ENCODE peak calls at places on chromosome 3, in nine cellular contexts. X, Q, Y, K, O, Z, S, I and E are unnamed samples.

GRCh38 chr3:10621749-10622148 is 116.4 kb upstream of the ATP2B2 start:
- DNase-seq in X (no peak), Q (no peak), Y (no peak), K (no peak), O (no peak), Z (no peak), S (no peak), I (no peak), E (no peak)

GRCh38 chr3:168801792-168802191 is 706.1 kb upstream of the GOLIM4 start:
- DNase-seq in X (no peak), Q (no peak), Y (no peak), K (peak; percentile 92), O (no peak), Z (no peak), S (no peak), I (peak; percentile 69), E (no peak)

GRCh38 chr3:197017003-197017402 is 12.6 kb downstream of the MELTF start:
- DNase-seq in X (no peak), Q (no peak), Y (no peak), K (no peak), O (no peak), Z (no peak), S (no peak), I (no peak), E (no peak)

GRCh38 chr3:161559177-161559998 is 62.8 kb downstream of the OTOL1 start:
- DNase-seq in X (no peak), Q (no peak), Y (peak; percentile 52), K (peak; percentile 60), O (peak; percentile 70), Z (peak; percentile 7), S (no peak), I (peak; percentile 21), E (peak; percentile 80)

GRCh38 chr3:58994746-58995330 is 55.0 kb downstream of the CFAP20DC start:
- DNase-seq in X (no peak), Q (no peak), Y (peak; percentile 38), K (peak; percentile 60), O (peak; percentile 54), Z (peak; percentile 5), S (no peak), I (peak; percentile 60), E (peak; percentile 81)

GRCh38 chr3:31472479-31473390 is 60.0 kb upstream of the STT3B start:
- DNase-seq in X (no peak), Q (no peak), Y (no peak), K (peak; percentile 88), O (no peak), Z (no peak), S (no peak), I (no peak), E (no peak)

GRCh38 chr3:10471337-10471721 is 34.1 kb downstream of the ATP2B2 start:
- DNase-seq in X (no peak), Q (no peak), Y (no peak), K (peak; percentile 9), O (no peak), Z (no peak), S (no peak), I (no peak), E (no peak)

GRCh38 chr3:188151438-188151837 is 2.5 kb upstream of the LPP start:
- DNase-seq in X (no peak), Q (no peak), Y (no peak), K (peak; percentile 76), O (no peak), Z (no peak), S (no peak), I (no peak), E (no peak)

GRCh38 chr3:117790256-117790987 is 1080.8 kb downstream of the TUSC7 start:
- DNase-seq in X (no peak), Q (no peak), Y (no peak), K (peak; percentile 60), O (no peak), Z (no peak), S (no peak), I (no peak), E (no peak)

GRCh38 chr3:64300790-64301423 is 75.6 kb upstream of the PRICKLE2 start:
- DNase-seq in X (no peak), Q (no peak), Y (no peak), K (peak; percentile 90), O (no peak), Z (no peak), S (no peak), I (no peak), E (no peak)

GRCh38 chr3:121870710-121871109 is 23.5 kb upstream of the SLC15A2 start:
- DNase-seq in X (no peak), Q (no peak), Y (no peak), K (no peak), O (no peak), Z (no peak), S (no peak), I (no peak), E (no peak)

GRCh38 chr3:18223591-18224338 is 201.4 kb downstream of the SATB1 start:
- DNase-seq in X (no peak), Q (no peak), Y (peak; percentile 97), K (no peak), O (peak; percentile 26), Z (no peak), S (no peak), I (no peak), E (peak; percentile 88)

GRCh38 chr3:155089495-155089894 is 9.4 kb downstream of the MME start:
- DNase-seq in X (no peak), Q (no peak), Y (no peak), K (no peak), O (no peak), Z (no peak), S (no peak), I (no peak), E (no peak)

GRCh38 chr3:155088705-155089380 is 8.7 kb downstream of the MME start:
- DNase-seq in X (no peak), Q (no peak), Y (no peak), K (no peak), O (no peak), Z (no peak), S (no peak), I (no peak), E (no peak)

GRCh38 chr3:155097009-155097349 is 16.9 kb downstream of the MME start:
- DNase-seq in X (no peak), Q (no peak), Y (no peak), K (no peak), O (no peak), Z (no peak), S (no peak), I (no peak), E (no peak)

GRCh38 chr3:155096303-155097008 is 16.3 kb downstream of the MME start:
- DNase-seq in X (no peak), Q (no peak), Y (no peak), K (no peak), O (no peak), Z (no peak), S (no peak), I (no peak), E (no peak)

GRCh38 chr3:155093261-155093660 is 13.1 kb downstream of the MME start:
- DNase-seq in X (no peak), Q (no peak), Y (peak; percentile 79), K (no peak), O (peak; percentile 76), Z (no peak), S (no peak), I (no peak), E (peak; percentile 53)
- H3K27ac ChIP-seq in X (no peak overlapping the region), Q (no peak overlapping the region), Y (peak overlapping the region; percentile 76), K (no peak overlapping the region), O (peak overlapping the region; percentile 17), Z (no peak overlapping the region), S (no peak overlapping the region), I (no peak overlapping the region), E (peak overlapping the region; percentile 86)

DNA sequence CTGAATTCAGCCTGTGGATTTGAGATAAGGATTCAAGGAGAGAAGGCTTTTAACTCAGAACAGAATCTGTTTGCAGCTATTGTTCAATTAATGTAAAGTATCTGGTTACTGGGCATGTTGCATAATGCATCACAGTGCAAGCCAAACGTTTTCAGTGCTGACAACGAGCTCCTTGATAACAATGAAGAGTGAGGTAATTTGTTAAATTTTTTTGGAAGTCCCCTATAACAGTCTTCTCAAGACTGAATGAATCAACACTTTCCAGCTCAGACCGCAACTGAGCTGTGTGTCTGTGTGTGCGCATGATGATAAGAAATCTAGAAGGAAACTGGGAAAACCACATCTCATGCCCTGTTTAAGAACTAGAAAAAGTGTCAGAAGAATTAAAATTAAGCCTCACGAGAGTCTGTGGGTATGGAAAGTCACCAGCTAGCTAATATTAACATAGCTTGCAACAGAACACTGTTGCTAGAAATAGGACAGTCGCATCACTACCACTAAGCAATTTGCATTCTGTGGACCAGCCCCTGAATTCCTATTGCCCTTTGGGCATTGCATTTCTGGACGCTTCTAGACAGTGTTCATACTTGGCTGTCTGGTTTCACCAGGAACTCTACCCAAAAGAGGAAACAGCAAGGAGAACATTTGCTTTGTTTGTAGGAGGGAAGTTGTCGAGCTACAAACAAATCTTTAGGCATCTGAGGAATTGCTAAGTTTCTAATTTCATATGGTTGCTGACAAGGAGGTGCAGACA is 43.7 kb upstream of the ATP2C1 start:
- DNase-seq in X (no peak), Q (no peak), Y (no peak), K (peak; percentile 97), O (peak; percentile 23), Z (no peak), S (peak; percentile 16), I (no peak), E (no peak)
- H3K27ac ChIP-seq in X (peak overlapping the region; percentile 92), Q (peak overlapping the region; percentile 86), Y (no peak overlapping the region), K (no peak overlapping the region), O (no peak overlapping the region), Z (no peak overlapping the region), S (no peak overlapping the region), I (no peak overlapping the region), E (no peak overlapping the region)

DNA sequence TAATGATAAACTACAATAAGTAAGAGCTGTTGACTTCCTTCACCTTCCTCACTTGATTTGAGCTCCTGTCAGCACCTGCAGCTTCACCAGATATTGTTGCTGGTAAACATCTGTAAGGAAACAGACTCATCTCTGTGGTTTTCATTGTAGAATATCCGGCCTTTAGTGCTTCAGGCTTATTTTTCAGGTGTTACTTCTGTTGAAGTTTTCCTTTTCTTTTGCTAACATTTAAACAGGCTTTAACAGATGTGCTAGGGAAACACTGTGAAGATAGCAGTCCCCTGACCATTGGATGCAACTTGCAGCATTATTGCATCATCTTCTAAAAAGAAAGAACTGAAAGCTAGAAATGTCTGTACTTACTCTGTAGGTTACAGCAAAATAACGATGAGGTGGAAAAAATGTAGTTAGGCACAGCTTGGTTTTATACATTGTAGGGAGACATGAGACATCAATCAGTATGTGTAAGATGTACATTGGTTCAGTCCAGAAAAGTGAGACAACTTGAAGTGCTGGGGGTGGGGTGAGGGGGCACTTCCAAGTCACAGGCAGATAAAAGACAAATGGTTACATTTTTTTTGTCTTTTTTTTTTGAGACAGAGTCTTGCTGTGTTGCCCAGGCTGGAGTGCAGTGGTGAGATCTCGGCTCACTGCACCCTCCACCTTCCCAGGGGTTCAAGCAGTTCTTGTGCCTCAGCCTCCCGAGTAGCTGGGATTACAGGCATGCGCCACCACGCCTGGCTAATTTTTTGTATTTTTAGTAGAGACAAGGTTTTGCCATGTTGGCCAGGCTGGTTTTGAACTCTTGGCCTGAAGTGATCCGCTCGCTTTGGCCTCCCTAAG is 10.2 kb downstream of the EDEM1 start:
- DNase-seq in X (no peak), Q (no peak), Y (peak; percentile 94), K (peak; percentile 43), O (no peak), Z (no peak), S (peak; percentile 38), I (no peak), E (no peak)
- H3K27ac ChIP-seq in X (no peak overlapping the region), Q (no peak overlapping the region), Y (peak overlapping the region; percentile 99), K (peak overlapping the region; percentile 56), O (no peak overlapping the region), Z (peak overlapping the region; percentile 46), S (peak overlapping the region; percentile 71), I (peak overlapping the region; percentile 75), E (peak overlapping the region; percentile 88)

GRCh38 chr3:166123088-166123487 is 285.9 kb upstream of the BCHE start:
- DNase-seq in X (no peak), Q (no peak), Y (no peak), K (peak; percentile 1), O (no peak), Z (no peak), S (no peak), I (no peak), E (no peak)
- H3K27ac ChIP-seq in X (no peak overlapping the region), Q (no peak overlapping the region), Y (no peak overlapping the region), K (no peak overlapping the region), O (no peak overlapping the region), Z (no peak overlapping the region), S (no peak overlapping the region), I (no peak overlapping the region), E (no peak overlapping the region)